ENCODE peak calls at places on chromosomes 11 and 22, in six cellular contexts. Z is GM12878, N is SK-N-SH, F is HepG2, O is H1, W is K562. V is an unnamed sample.

GRCh38 chr11:92123540-92123939 is 101.1 kb upstream of the FAT3 start:
- DNase-seq in O (no peak), Z (no peak), F (no peak), N (no peak), W (no peak), V (no peak)

GRCh38 chr11:130727715-130728114 is 188.6 kb downstream of the SNX19 start:
- DNase-seq in Z (no peak), F (no peak), W (no peak), N (no peak), O (no peak), V (no peak)

GRCh38 chr11:40139507-40139906 is 1319.9 kb downstream of the LRRC4C start:
- DNase-seq in F (no peak), Z (no peak), W (no peak), N (no peak), O (no peak), V (no peak)

GRCh38 chr22:36252754-36253522 is at the start of gene APOL1:
- DNase-seq in N (no peak), F (peak), Z (peak), O (no peak), W (peak), V (no peak)

GRCh38 chr11:66067640-66068039 is 2.4 kb upstream of the PACS1 start:
- DNase-seq in Z (no peak), O (no peak), W (no peak), F (no peak), N (no peak), V (no peak)

GRCh38 chr11:73140213-73141030 is 1.7 kb downstream of the FCHSD2 start:
- DNase-seq in W (no peak), Z (no peak), O (peak), F (no peak), N (peak), V (no peak)

GRCh38 chr11:121887564-121887963 is 228.5 kb downstream of the BLID start:
- DNase-seq in F (no peak), O (no peak), Z (no peak), N (no peak), W (no peak), V (no peak)

GRCh38 chr11:48001438-48002021 is 21.2 kb downstream of the PTPRJ start:
- DNase-seq in Z (no peak), F (no peak), N (no peak), O (no peak), W (no peak), V (no peak)

GRCh38 chr11:108933630-108934029 is 268.8 kb downstream of the DDX10 start:
- DNase-seq in O (no peak), N (no peak), F (no peak), W (no peak), Z (no peak), V (no peak)

GRCh38 chr11:117759305-117759704 is 37.7 kb downstream of the DSCAML1 start:
- DNase-seq in F (no peak), O (peak), Z (no peak), N (no peak), W (no peak), V (no peak)

GRCh38 chr11:45809456-45810395 is 4.8 kb downstream of the SLC35C1 start:
- DNase-seq in Z (no peak), O (no peak), N (no peak), F (no peak), W (no peak), V (peak)

GRCh38 chr11:65251476-65251875 is 10.3 kb upstream of the POLA2 start:
- DNase-seq in N (no peak), W (no peak), Z (no peak), O (no peak), F (no peak), V (no peak)

GRCh38 chr11:73172992-73173656 is 31.0 kb upstream of the FCHSD2 start:
- DNase-seq in F (peak), W (no peak), O (no peak), N (no peak), Z (no peak), V (no peak)

GRCh38 chr11:46920709-46921108 is 2.4 kb upstream of the LRP4 start:
- DNase-seq in W (no peak), O (no peak), F (peak), N (no peak), Z (no peak), V (no peak)

GRCh38 chr11:94653561-94653960 is 86.4 kb downstream of the PIWIL4 start:
- DNase-seq in Z (no peak), O (peak), W (no peak), N (no peak), F (no peak), V (no peak)

GRCh38 chr11:79547256-79547655 is 106.4 kb upstream of the TENM4 start:
- DNase-seq in W (no peak), O (no peak), F (no peak), Z (no peak), N (no peak), V (no peak)

GRCh38 chr11:98568011-98568410 is 452.7 kb upstream of the CNTN5 start:
- DNase-seq in W (no peak), N (no peak), Z (no peak), F (no peak), O (no peak), V (no peak)

GRCh38 chr11:65560555-65561418 is 2.6 kb upstream of the LTBP3 start:
- DNase-seq in F (no peak), Z (no peak), W (peak), O (peak), N (peak), V (no peak)

GRCh38 chr11:44927174-44927661 is 23.5 kb downstream of the TP53I11 start:
- DNase-seq in Z (no peak), O (peak), F (peak), W (peak), N (peak), V (no peak)

GRCh38 chr11:79973701-79974626 is 533.1 kb upstream of the TENM4 start:
- DNase-seq in F (no peak), Z (no peak), O (no peak), N (no peak), W (no peak), V (no peak)

DNA sequence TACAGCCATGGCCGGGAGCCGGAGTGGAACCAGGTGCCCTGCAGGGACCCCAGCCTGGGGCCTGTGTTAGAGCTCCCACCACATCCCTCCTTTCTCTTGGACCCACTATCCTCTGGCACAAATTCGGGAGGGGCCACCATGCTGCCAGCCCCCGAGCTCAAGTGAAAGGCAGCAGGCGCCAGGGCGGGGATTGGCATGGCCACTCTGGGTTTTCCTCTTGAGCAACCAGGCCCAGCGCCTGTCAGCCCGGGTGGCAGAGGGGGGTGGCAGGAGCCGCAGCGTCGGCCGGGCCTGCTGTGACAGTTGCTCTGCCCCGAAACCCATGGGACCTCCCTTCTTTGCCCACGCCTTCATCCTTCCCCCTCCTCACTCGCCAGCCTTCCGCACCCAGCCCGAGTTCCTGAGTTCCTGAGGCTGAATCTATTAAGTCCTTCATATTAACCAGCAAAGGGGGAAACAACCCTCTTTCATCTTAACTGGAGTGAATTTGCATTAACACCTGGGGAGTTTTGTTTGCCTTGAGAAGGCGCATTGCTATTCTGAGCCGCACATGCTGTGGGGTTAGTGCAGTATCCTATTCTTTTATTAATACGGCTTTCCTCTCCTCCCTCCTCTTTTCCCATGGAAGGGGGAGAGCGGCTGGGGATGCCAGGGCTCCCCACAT is 16.7 kb upstream of the CABP7 start:
- DNase-seq in W (no peak), Z (no peak), N (peak), O (no peak), F (no peak), V (no peak)
- H3K27ac ChIP-seq in W (no peak), Z (no peak), N (no peak), O (no peak), F (no peak), V (no peak)

GRCh38 chr11:129596361-129596760 is 219.3 kb upstream of the TMEM45B start:
- DNase-seq in F (no peak), O (no peak), Z (no peak), N (no peak), W (no peak), V (no peak)
- TF ChIP-seq CTCF in F (no peak), O (no peak), Z (no peak), N (no peak), W (no peak), V (no peak)

DNA sequence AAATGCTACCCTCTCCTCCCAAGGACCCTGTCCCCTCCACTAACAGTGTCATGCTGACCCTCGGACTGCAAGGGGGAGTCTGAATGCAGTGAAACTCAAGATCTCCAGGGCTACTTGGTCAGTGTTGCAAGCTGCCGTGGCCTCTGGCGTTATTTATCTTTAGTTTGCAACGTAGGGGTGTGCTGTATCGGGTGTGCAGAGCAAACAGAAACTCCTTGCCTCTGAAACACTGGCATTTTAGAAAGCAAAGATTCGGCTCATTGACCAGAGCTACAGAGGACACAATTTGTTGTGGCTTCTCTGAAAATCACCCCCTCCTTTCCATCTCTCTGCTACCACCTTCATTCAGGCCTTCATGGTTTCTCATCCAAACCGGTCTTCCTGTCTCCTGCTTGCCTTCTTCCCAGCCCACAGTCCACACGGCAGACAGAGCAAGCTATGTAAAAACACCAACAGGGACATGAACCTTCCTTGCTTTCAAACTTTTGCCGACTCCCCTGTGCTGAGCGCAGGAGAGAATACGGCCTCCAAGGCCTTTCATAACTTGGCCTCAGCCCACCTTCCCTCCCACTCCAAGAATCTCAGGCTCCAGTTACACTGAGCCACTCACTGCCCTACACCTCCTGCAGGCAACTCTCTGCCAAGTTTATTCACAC is 14.9 kb downstream of the FZD4 start:
- DNase-seq in W (peak), N (no peak), O (no peak), Z (no peak), F (peak), V (no peak)
- TF ChIP-seq GABPA in W (no peak), N (no peak), O (no peak), Z (no peak), F (no peak), V (no peak)

DNA sequence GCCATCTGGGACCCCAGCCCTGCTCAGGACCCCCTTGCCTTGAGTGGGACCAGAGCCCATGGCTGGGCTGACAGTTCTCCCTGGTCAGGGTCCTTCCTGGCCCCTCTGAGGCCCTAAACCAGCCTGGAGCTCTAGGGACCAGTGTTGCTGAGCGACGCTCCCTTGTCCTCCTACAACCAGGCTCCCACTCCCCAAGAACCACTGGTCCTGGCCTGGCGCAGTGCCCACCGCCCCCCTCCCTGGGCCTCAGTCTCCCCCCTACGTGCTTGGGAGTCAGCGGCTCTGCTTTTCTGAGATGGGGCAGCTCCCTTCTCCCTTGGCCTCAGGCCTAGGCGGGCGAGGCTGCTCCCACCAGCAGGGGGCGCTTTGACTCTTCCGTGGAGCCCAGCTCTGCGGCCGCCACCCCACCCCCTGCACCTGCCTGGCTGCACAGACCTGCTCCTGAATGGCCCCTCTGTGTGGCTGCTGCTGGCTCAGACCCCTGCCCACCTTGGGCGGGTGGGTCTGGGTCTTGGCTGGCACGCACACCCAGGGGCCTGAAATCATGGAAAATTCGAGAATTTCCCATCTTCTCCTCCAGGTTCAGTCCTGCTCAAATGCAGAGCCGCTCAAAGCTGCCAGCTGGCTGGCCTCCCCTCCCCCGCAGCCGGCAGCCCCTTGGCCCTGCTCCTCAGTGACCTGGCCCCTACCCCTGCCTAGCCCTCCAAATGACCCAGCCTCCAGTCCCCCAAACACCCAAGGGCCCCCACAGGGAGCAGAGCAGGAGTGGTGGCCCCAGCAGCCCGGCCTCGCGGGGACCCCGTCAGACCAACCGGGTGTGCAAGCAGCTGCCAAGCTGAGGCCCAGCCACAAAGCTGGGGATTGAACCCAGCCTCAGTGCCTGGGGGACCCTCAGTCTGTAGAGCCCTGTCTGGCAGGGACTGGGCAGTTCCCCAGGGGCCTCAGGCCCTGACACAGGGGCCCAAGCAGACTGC is 9.1 kb downstream of the PRR33 start:
- DNase-seq in Z (no peak), O (peak), F (peak), W (peak), N (peak), V (no peak)
- H3K27ac ChIP-seq in Z (no peak), O (no peak), F (no peak), W (no peak), N (no peak), V (no peak)

GRCh38 chr11:68050371-68050841 is 11.6 kb downstream of the TCIRG1 start:
- DNase-seq in W (no peak), N (no peak), O (peak), Z (no peak), F (no peak), V (peak)

GRCh38 chr11:68048681-68049508 is 10.1 kb downstream of the TCIRG1 start:
- DNase-seq in F (no peak), W (no peak), N (no peak), Z (no peak), O (no peak), V (no peak)

GRCh38 chr11:68047437-68048290 is 8.8 kb downstream of the TCIRG1 start:
- DNase-seq in N (no peak), Z (no peak), O (no peak), W (no peak), F (no peak), V (no peak)

GRCh38 chr11:68051191-68052136 is 12.6 kb downstream of the TCIRG1 start:
- DNase-seq in F (no peak), Z (no peak), W (no peak), O (peak), N (peak), V (no peak)

GRCh38 chr11:68049509-68050370 is 10.9 kb downstream of the TCIRG1 start:
- DNase-seq in O (no peak), W (no peak), N (peak), Z (no peak), F (no peak), V (no peak)
- TF ChIP-seq CTCF in O (peak), W (no peak), N (no peak), Z (no peak), F (no peak), V (no peak)

GRCh38 chr11:1017269-1018005 is 19.1 kb downstream of the MUC6 start:
- DNase-seq in W (no peak), N (no peak), F (peak), Z (no peak), O (no peak), V (no peak)
- TF ChIP-seq GABPA in W (no peak), N (no peak), F (no peak), Z (no peak), O (no peak), V (no peak)